ENCODE peak calls at places on chromosomes 5 and 9, in six cellular contexts. One of them, this sample, is unnamed. For H3K27me3, the result is how much of the 10 kb centered on the place peaks cover.

GRCh38 chr9:6218099-6218502 is 2.5 kb downstream of the IL33 start:
- DNase-seq in H9: no peak
- DNase-seq in AG04450: no peak
- DNase-seq in K562: no peak
- DNase-seq in hepatocyte: no peak
- DNase-seq in esophagus squamous epithelium: no peak
- DNase-seq in this sample: no peak

GRCh38 chr5:127196042-127196441 is 94.6 kb upstream of the MEGF10 start:
- DNase-seq in hepatocyte: no peak
- DNase-seq in H9: no peak
- DNase-seq in esophagus squamous epithelium: no peak
- DNase-seq in K562: no peak
- DNase-seq in AG04450: no peak
- DNase-seq in this sample: no peak

GRCh38 chr5:39256472-39256871 is 37.1 kb upstream of the FYB1 start:
- DNase-seq in AG04450: peak
- DNase-seq in H9: no peak
- DNase-seq in K562: no peak
- DNase-seq in hepatocyte: no peak
- DNase-seq in esophagus squamous epithelium: no peak
- DNase-seq in this sample: no peak

GRCh38 chr9:121220996-121221671 is 19.5 kb upstream of the RAB14 start:
- DNase-seq in AG04450: no peak
- DNase-seq in H9: peak
- DNase-seq in hepatocyte: peak
- DNase-seq in K562: no peak
- DNase-seq in esophagus squamous epithelium: no peak
- DNase-seq in this sample: no peak

GRCh38 chr5:56898213-56898612 is 11.2 kb upstream of the SETD9 start:
- DNase-seq in AG04450: no peak
- DNase-seq in H9: no peak
- DNase-seq in K562: no peak
- DNase-seq in esophagus squamous epithelium: no peak
- DNase-seq in hepatocyte: no peak
- DNase-seq in this sample: no peak

GRCh38 chr9:26502311-26502710 is 390.3 kb downstream of the CAAP1 start:
- DNase-seq in H9: peak
- DNase-seq in K562: no peak
- DNase-seq in esophagus squamous epithelium: no peak
- DNase-seq in hepatocyte: peak
- DNase-seq in AG04450: no peak
- DNase-seq in this sample: no peak

GRCh38 chr5:43839218-43839617 is 236.2 kb downstream of the NNT start:
- DNase-seq in AG04450: peak
- DNase-seq in esophagus squamous epithelium: no peak
- DNase-seq in K562: no peak
- DNase-seq in hepatocyte: no peak
- DNase-seq in H9: no peak
- DNase-seq in this sample: no peak

GRCh38 chr9:83675466-83675865 is 32.3 kb downstream of the UBQLN1 start:
- DNase-seq in AG04450: no peak
- DNase-seq in hepatocyte: no peak
- DNase-seq in K562: no peak
- DNase-seq in H9: no peak
- DNase-seq in esophagus squamous epithelium: no peak
- DNase-seq in this sample: no peak

GRCh38 chr5:1817261-1818043 is 16.2 kb downstream of the NDUFS6 start:
- DNase-seq in K562: no peak
- DNase-seq in hepatocyte: no peak
- DNase-seq in esophagus squamous epithelium: no peak
- DNase-seq in H9: no peak
- DNase-seq in AG04450: no peak
- DNase-seq in this sample: no peak

GRCh38 chr5:82406200-82406773 is 128.1 kb upstream of the RPS23 start:
- DNase-seq in H9: no peak
- DNase-seq in hepatocyte: no peak
- DNase-seq in AG04450: no peak
- DNase-seq in esophagus squamous epithelium: no peak
- DNase-seq in K562: no peak
- DNase-seq in this sample: no peak

GRCh38 chr5:26519245-26519644 is 519.1 kb downstream of the CDH9 start:
- DNase-seq in H9: no peak
- DNase-seq in AG04450: no peak
- DNase-seq in esophagus squamous epithelium: no peak
- DNase-seq in hepatocyte: no peak
- DNase-seq in K562: no peak
- DNase-seq in this sample: no peak

GRCh38 chr9:93072383-93072795 is 13.9 kb downstream of the SUSD3 start:
- DNase-seq in H9: no peak
- DNase-seq in esophagus squamous epithelium: no peak
- DNase-seq in AG04450: peak
- DNase-seq in K562: no peak
- DNase-seq in hepatocyte: no peak
- DNase-seq in this sample: no peak

GRCh38 chr5:95762681-95763041 is 31.5 kb downstream of the RHOBTB3 start:
- DNase-seq in AG04450: no peak
- DNase-seq in H9: no peak
- DNase-seq in K562: no peak
- DNase-seq in esophagus squamous epithelium: no peak
- DNase-seq in hepatocyte: no peak
- DNase-seq in this sample: no peak

GRCh38 chr5:95760291-95761191 is 29.4 kb downstream of the RHOBTB3 start:
- DNase-seq in hepatocyte: peak
- DNase-seq in esophagus squamous epithelium: no peak
- DNase-seq in K562: no peak
- DNase-seq in AG04450: peak
- DNase-seq in H9: no peak
- DNase-seq in this sample: no peak

GRCh38 chr5:95763941-95764340 is 32.8 kb downstream of the RHOBTB3 start:
- DNase-seq in hepatocyte: no peak
- DNase-seq in K562: no peak
- DNase-seq in H9: no peak
- DNase-seq in esophagus squamous epithelium: no peak
- DNase-seq in AG04450: no peak
- DNase-seq in this sample: no peak

GRCh38 chr5:95759634-95760033 is 28.5 kb downstream of the RHOBTB3 start:
- DNase-seq in hepatocyte: peak
- DNase-seq in H9: no peak
- DNase-seq in AG04450: peak
- DNase-seq in esophagus squamous epithelium: no peak
- DNase-seq in K562: no peak
- DNase-seq in this sample: no peak

GRCh38 chr5:95761771-95762680 is 30.9 kb downstream of the RHOBTB3 start:
- DNase-seq in H9: no peak
- DNase-seq in AG04450: peak
- DNase-seq in K562: no peak
- DNase-seq in hepatocyte: no peak
- DNase-seq in esophagus squamous epithelium: no peak
- DNase-seq in this sample: peak
- H3K27ac ChIP-seq in H9: no peak
- H3K27ac ChIP-seq in AG04450: peak
- H3K27ac ChIP-seq in K562: no peak
- H3K27ac ChIP-seq in hepatocyte: peak
- H3K27ac ChIP-seq in esophagus squamous epithelium: no peak
- H3K27ac ChIP-seq in this sample: no peak

DNA sequence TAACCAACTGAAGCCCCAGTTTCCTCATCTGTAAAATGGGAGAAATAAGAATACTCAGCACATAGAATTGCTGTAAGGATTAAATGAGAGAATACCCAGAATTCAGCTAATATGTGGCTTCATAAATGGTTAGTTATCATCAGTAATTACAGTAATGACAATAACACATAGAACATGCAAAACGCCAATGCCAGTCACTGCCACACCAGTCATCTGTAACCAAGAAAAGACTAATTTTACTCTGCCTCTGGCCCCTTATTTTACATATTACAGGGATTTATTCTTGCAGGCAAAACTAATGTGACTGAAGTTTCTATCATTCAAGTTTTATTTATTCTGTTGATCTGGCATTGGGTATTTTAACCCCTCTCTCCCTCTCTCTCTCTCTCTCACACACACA is 46.5 kb downstream of the EBF1 start:
- DNase-seq in hepatocyte: no peak
- DNase-seq in K562: no peak
- DNase-seq in H9: no peak
- DNase-seq in AG04450: no peak
- DNase-seq in esophagus squamous epithelium: no peak
- DNase-seq in this sample: no peak
- H3K27me3 ChIP-seq in hepatocyte: half or more
- H3K27me3 ChIP-seq in K562: under half
- H3K27me3 ChIP-seq in H9: under half
- H3K27me3 ChIP-seq in AG04450: under half
- H3K27me3 ChIP-seq in esophagus squamous epithelium: half or more
- H3K27me3 ChIP-seq in this sample: under half

GRCh38 chr5:125199373-125199772 is 452.9 kb upstream of the ZNF608 start:
- DNase-seq in AG04450: no peak
- DNase-seq in esophagus squamous epithelium: no peak
- DNase-seq in K562: no peak
- DNase-seq in hepatocyte: no peak
- DNase-seq in H9: no peak
- DNase-seq in this sample: no peak

GRCh38 chr5:125198270-125198974 is 452.0 kb upstream of the ZNF608 start:
- DNase-seq in AG04450: peak
- DNase-seq in esophagus squamous epithelium: no peak
- DNase-seq in K562: no peak
- DNase-seq in hepatocyte: peak
- DNase-seq in H9: no peak
- DNase-seq in this sample: peak

GRCh38 chr5:125199968-125200841 is 453.8 kb upstream of the ZNF608 start:
- DNase-seq in K562: no peak
- DNase-seq in esophagus squamous epithelium: no peak
- DNase-seq in AG04450: no peak
- DNase-seq in hepatocyte: peak
- DNase-seq in H9: peak
- DNase-seq in this sample: peak

GRCh38 chr5:125194901-125195300 is 448.5 kb upstream of the ZNF608 start:
- DNase-seq in K562: no peak
- DNase-seq in hepatocyte: no peak
- DNase-seq in esophagus squamous epithelium: no peak
- DNase-seq in H9: no peak
- DNase-seq in AG04450: no peak
- DNase-seq in this sample: no peak

GRCh38 chr5:125196479-125197183 is 450.2 kb upstream of the ZNF608 start:
- DNase-seq in K562: no peak
- DNase-seq in hepatocyte: no peak
- DNase-seq in esophagus squamous epithelium: no peak
- DNase-seq in AG04450: no peak
- DNase-seq in H9: no peak
- DNase-seq in this sample: peak
- H3K27ac ChIP-seq in K562: no peak
- H3K27ac ChIP-seq in hepatocyte: no peak
- H3K27ac ChIP-seq in esophagus squamous epithelium: peak
- H3K27ac ChIP-seq in AG04450: no peak
- H3K27ac ChIP-seq in H9: no peak
- H3K27ac ChIP-seq in this sample: peak

GRCh38 chr9:135714242-135715055 is 12.5 kb downstream of the KCNT1 start:
- DNase-seq in esophagus squamous epithelium: no peak
- DNase-seq in K562: peak
- DNase-seq in AG04450: no peak
- DNase-seq in H9: peak
- DNase-seq in hepatocyte: peak
- DNase-seq in this sample: peak

GRCh38 chr9:135712571-135713295 is 10.7 kb downstream of the KCNT1 start:
- DNase-seq in hepatocyte: no peak
- DNase-seq in AG04450: no peak
- DNase-seq in esophagus squamous epithelium: no peak
- DNase-seq in H9: no peak
- DNase-seq in K562: no peak
- DNase-seq in this sample: no peak

GRCh38 chr9:135711881-135712280 is 9.9 kb downstream of the KCNT1 start:
- DNase-seq in esophagus squamous epithelium: no peak
- DNase-seq in H9: no peak
- DNase-seq in AG04450: no peak
- DNase-seq in K562: no peak
- DNase-seq in hepatocyte: no peak
- DNase-seq in this sample: no peak

GRCh38 chr9:135708164-135708563 is 6.2 kb downstream of the KCNT1 start:
- DNase-seq in AG04450: no peak
- DNase-seq in H9: no peak
- DNase-seq in esophagus squamous epithelium: no peak
- DNase-seq in K562: no peak
- DNase-seq in hepatocyte: no peak
- DNase-seq in this sample: no peak

DNA sequence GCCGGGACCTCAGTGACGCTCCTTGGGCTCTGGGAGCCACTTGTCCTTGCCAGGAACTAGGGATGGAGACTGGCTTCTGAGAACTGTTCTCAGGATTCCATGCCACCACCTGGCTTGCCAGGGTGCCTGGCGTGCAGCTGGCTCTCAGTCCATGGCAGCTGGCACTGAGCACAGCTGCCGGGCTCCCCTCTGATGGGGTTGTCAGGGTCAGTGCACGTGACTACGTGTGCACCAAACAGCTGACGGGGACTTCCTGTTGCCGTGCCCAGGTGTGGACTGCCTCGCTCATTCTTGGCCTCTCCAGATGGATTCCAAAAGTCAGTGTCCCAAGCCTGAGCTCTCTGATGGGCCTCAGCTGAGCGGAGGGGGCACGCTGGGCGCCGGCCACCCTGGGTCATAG is 9.4 kb downstream of the KCNT1 start:
- DNase-seq in hepatocyte: no peak
- DNase-seq in H9: no peak
- DNase-seq in AG04450: no peak
- DNase-seq in esophagus squamous epithelium: no peak
- DNase-seq in K562: no peak
- DNase-seq in this sample: no peak
- H3K27me3 ChIP-seq in hepatocyte: under half
- H3K27me3 ChIP-seq in H9: under half
- H3K27me3 ChIP-seq in AG04450: under half
- H3K27me3 ChIP-seq in esophagus squamous epithelium: half or more
- H3K27me3 ChIP-seq in K562: half or more
- H3K27me3 ChIP-seq in this sample: under half

DNA sequence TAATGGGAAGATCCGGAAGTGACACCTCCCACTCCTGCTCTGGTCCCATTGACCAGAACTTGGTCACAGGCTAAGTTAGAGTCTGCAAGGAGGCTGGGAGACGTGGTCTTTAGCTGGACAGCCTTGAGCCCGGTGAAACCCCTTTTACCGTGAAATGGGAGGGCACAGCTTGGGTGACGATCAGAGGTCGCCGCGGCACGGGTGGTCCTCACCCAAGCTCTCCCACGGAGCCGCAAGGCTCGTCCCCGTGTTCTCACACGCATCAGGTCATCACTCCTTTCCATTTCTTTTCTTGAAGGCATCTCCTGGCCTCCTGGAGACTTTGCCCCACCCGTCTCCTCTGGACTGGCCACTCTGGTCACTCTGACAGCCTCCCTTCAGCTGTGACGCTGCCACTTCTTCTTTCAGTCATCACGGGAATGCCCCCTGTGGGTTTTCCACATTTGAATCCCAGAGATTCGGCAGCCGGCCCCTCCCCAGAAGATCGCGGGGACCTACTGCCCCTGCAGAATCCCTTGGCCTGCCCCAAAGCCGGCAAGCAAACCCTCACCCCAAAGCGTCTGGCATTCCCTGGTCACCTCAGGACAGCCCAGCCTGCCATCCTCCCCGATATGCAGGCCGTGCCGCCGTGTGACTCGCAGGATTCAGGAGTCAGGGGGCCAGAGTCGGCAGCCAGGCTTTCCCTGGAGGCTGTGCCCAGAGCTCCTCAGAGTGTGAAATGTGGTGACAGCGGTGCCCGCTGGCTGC is 18.9 kb upstream of the EGFL7 start:
- DNase-seq in K562: no peak
- DNase-seq in AG04450: no peak
- DNase-seq in hepatocyte: no peak
- DNase-seq in H9: no peak
- DNase-seq in esophagus squamous epithelium: no peak
- DNase-seq in this sample: no peak
- H3K27ac ChIP-seq in K562: no peak
- H3K27ac ChIP-seq in AG04450: no peak
- H3K27ac ChIP-seq in hepatocyte: no peak
- H3K27ac ChIP-seq in H9: no peak
- H3K27ac ChIP-seq in esophagus squamous epithelium: peak
- H3K27ac ChIP-seq in this sample: no peak

This sample was measured in WERI-Rb-1.